ENCODE peak calls at places on chromosome 3, in eight cellular contexts. F is GM23248; Q is SW480; S is retinal pigment epithelial cell; D is HS-5; G is neural progenitor cell; R is mesothelial cell of epicardium; T is CD8-positive, alpha-beta memory T cell. H is an unnamed sample.

GRCh38 chr3:33218072-33218445 is 551 bp downstream of the SUSD5 start:
- DNase-seq in F (peak), Q (no peak), S (no peak), D (no peak), G (peak), R (no peak), T (no peak), H (no peak)

GRCh38 chr3:88031543-88032148 is 27.2 kb downstream of the CGGBP1 start:
- DNase-seq in F (peak), Q (peak), S (no peak), D (peak), G (no peak), R (no peak), T (peak), H (no peak)

GRCh38 chr3:65030847-65031463 is 343.2 kb upstream of the ADAMTS9 start:
- DNase-seq in F (peak), Q (peak), S (peak), D (peak), G (no peak), R (no peak), T (no peak), H (peak)

GRCh38 chr3:197327701-197328100 is 29.3 kb upstream of the DLG1 start:
- DNase-seq in F (peak), Q (no peak), S (no peak), D (no peak), G (no peak), R (no peak), T (no peak), H (no peak)

GRCh38 chr3:11662392-11662990 is 18.8 kb upstream of the VGLL4 start:
- DNase-seq in F (peak), Q (no peak), S (no peak), D (no peak), G (no peak), R (no peak), T (no peak), H (no peak)

GRCh38 chr3:48548731-48549705 is 7.6 kb downstream of the PFKFB4 start:
- DNase-seq in F (peak), Q (peak), S (no peak), D (no peak), G (peak), R (peak), T (peak), H (peak)

GRCh38 chr3:46496745-46497555 is 826 bp upstream of the RTP3 start:
- DNase-seq in F (peak), Q (peak), S (no peak), D (no peak), G (peak), R (no peak), T (peak), H (peak)

GRCh38 chr3:37987315-37987697 is 3.3 kb upstream of the VILL start:
- DNase-seq in F (no peak), Q (no peak), S (no peak), D (no peak), G (no peak), R (no peak), T (no peak), H (no peak)

GRCh38 chr3:96449803-96450202 is 364.6 kb upstream of the EPHA6 start:
- DNase-seq in F (no peak), Q (no peak), S (no peak), D (no peak), G (peak), R (no peak), T (no peak), H (no peak)

GRCh38 chr3:76267991-76268390 is 482.6 kb upstream of the ZNF717 start:
- DNase-seq in F (no peak), Q (no peak), S (no peak), D (no peak), G (no peak), R (no peak), T (no peak), H (no peak)

GRCh38 chr3:16399473-16399872 is 114.0 kb downstream of the RFTN1 start:
- DNase-seq in F (peak), Q (no peak), S (no peak), D (no peak), G (no peak), R (no peak), T (no peak), H (peak)

GRCh38 chr3:10189557-10190374 is 25.0 kb downstream of the IRAK2 start:
- DNase-seq in F (peak), Q (no peak), S (no peak), D (no peak), G (no peak), R (no peak), T (no peak), H (peak)

GRCh38 chr3:124504332-124505059 is 225.8 kb upstream of the UMPS start:
- DNase-seq in F (peak), Q (no peak), S (peak), D (no peak), G (no peak), R (no peak), T (no peak), H (no peak)

GRCh38 chr3:185796431-185797107 is 28.3 kb downstream of the IGF2BP2 start:
- DNase-seq in F (peak), Q (peak), S (no peak), D (peak), G (no peak), R (no peak), T (no peak), H (peak)

GRCh38 chr3:78604328-78604727 is 1163.5 kb downstream of the ROBO1 start:
- DNase-seq in F (peak), Q (no peak), S (peak), D (peak), G (peak), R (no peak), T (no peak), H (no peak)

GRCh38 chr3:126127452-126127851 is 43.5 kb upstream of the SLC41A3 start:
- DNase-seq in F (no peak), Q (no peak), S (no peak), D (no peak), G (no peak), R (peak), T (peak), H (no peak)

GRCh38 chr3:64489361-64490044 is 198.3 kb downstream of the ADAMTS9 start:
- DNase-seq in F (no peak), Q (no peak), S (peak), D (no peak), G (peak), R (peak), T (no peak), H (peak)

GRCh38 chr3:133377396-133377795 is 22.5 kb upstream of the BFSP2 start:
- DNase-seq in F (peak), Q (peak), S (no peak), D (peak), G (peak), R (no peak), T (no peak), H (peak)

GRCh38 chr3:33526787-33527186 is 86.6 kb upstream of the UBP1 start:
- DNase-seq in F (no peak), Q (no peak), S (no peak), D (no peak), G (no peak), R (no peak), T (no peak), H (no peak)

GRCh38 chr3:119221779-119222320 is 18.8 kb downstream of the B4GALT4 start:
- DNase-seq in F (peak), Q (no peak), S (no peak), D (no peak), G (no peak), R (no peak), T (no peak), H (no peak)

GRCh38 chr3:18194431-18194830 is 230.7 kb downstream of the SATB1 start:
- DNase-seq in F (no peak), Q (no peak), S (no peak), D (no peak), G (no peak), R (no peak), T (no peak), H (no peak)

GRCh38 chr3:195558602-195559001 is 15.5 kb upstream of the PPP1R2 start:
- DNase-seq in F (peak), Q (peak), S (no peak), D (no peak), G (peak), R (no peak), T (no peak), H (peak)

GRCh38 chr3:108178676-108179075 is 43.5 kb downstream of the IFT57 start:
- DNase-seq in F (peak), Q (no peak), S (peak), D (peak), G (no peak), R (no peak), T (no peak), H (no peak)

GRCh38 chr3:194042947-194043346 is 93.0 kb upstream of the HES1 start:
- DNase-seq in F (peak), Q (peak), S (no peak), D (peak), G (no peak), R (no peak), T (no peak), H (no peak)

GRCh38 chr3:194323785-194324735 is 27.1 kb downstream of the CPN2 start:
- DNase-seq in F (peak), Q (peak), S (no peak), D (no peak), G (peak), R (peak), T (no peak), H (peak)

GRCh38 chr3:33105341-33105943 is 8.4 kb upstream of the CRTAP start:
- DNase-seq in F (no peak), Q (no peak), S (no peak), D (no peak), G (no peak), R (no peak), T (no peak), H (no peak)

GRCh38 chr3:63159764-63160163 is 118.3 kb upstream of the SYNPR start:
- DNase-seq in F (no peak), Q (no peak), S (no peak), D (no peak), G (no peak), R (no peak), T (no peak), H (no peak)

GRCh38 chr3:149662240-149662887 is 4.5 kb upstream of the WWTR1 start:
- DNase-seq in F (peak), Q (no peak), S (no peak), D (no peak), G (no peak), R (no peak), T (no peak), H (no peak)

GRCh38 chr3:140292684-140293083 is 357.7 kb downstream of the CLSTN2 start:
- DNase-seq in F (peak), Q (no peak), S (peak), D (peak), G (no peak), R (no peak), T (no peak), H (no peak)

GRCh38 chr3:37709946-37710345 is 151.7 kb upstream of the CTDSPL start:
- DNase-seq in F (no peak), Q (no peak), S (no peak), D (no peak), G (no peak), R (no peak), T (no peak), H (no peak)

GRCh38 chr3:129576514-129577345 is 29.7 kb downstream of the PLXND1 start:
- DNase-seq in F (no peak), Q (no peak), S (no peak), D (no peak), G (no peak), R (no peak), T (peak), H (no peak)

GRCh38 chr3:5226783-5227182 is 39.3 kb downstream of the EDEM1 start:
- DNase-seq in F (peak), Q (peak), S (no peak), D (no peak), G (no peak), R (no peak), T (no peak), H (no peak)

GRCh38 chr3:20511863-20512262 is 325.9 kb upstream of the SGO1 start:
- DNase-seq in F (peak), Q (peak), S (peak), D (peak), G (peak), R (no peak), T (no peak), H (peak)

H was measured in Calu3.